ENCODE peak calls at places on chromosome 1, in seven cellular contexts. I, Z, H, R, E, G and D are unnamed samples.
A peak's percentile ranks its signal among the peaks of the same experiment; 100 is the strongest.

GRCh38 chr1:56396524-56397067 is 182.8 kb downstream of the PLPP3 start:
- DNase-seq in I (no peak), Z (no peak), H (no peak), R (no peak), E (no peak), G (no peak), D (no peak)

GRCh38 chr1:235586413-235586812 is 63.2 kb downstream of the GNG4 start:
- DNase-seq in I (no peak), Z (no peak), H (no peak), R (no peak), E (peak; percentile 74), G (no peak), D (no peak)

GRCh38 chr1:1678581-1679380 is 13.8 kb downstream of the SLC35E2B start:
- DNase-seq in I (no peak), Z (no peak), H (no peak), R (no peak), E (peak; percentile 70), G (peak; percentile 61), D (no peak)

GRCh38 chr1:26162220-26162703 is 3.4 kb downstream of the FAM110D start:
- DNase-seq in I (no peak), Z (no peak), H (no peak), R (no peak), E (no peak), G (no peak), D (no peak)

GRCh38 chr1:39639333-39640130 is at the start of gene HEYL:
- DNase-seq in I (peak; percentile 32), Z (peak; percentile 79), H (peak; percentile 68), R (peak; percentile 56), E (peak; percentile 92), G (peak; percentile 62), D (peak; percentile 85)

GRCh38 chr1:31904339-31905092 is 33.7 kb downstream of the PTP4A2 start:
- DNase-seq in I (no peak), Z (peak; percentile 48), H (no peak), R (peak; percentile 42), E (no peak), G (no peak), D (peak; percentile 39)

GRCh38 chr1:1833916-1834325 is 55.7 kb upstream of the NADK start:
- DNase-seq in I (no peak), Z (no peak), H (no peak), R (no peak), E (no peak), G (no peak), D (no peak)

GRCh38 chr1:24932284-24932683 is 2.2 kb upstream of the RUNX3 start:
- DNase-seq in I (no peak), Z (peak; percentile 50), H (no peak), R (peak; percentile 25), E (peak; percentile 74), G (peak; percentile 50), D (peak; percentile 42)

GRCh38 chr1:200916681-200917080 is 22.0 kb downstream of the INAVA start:
- DNase-seq in I (no peak), Z (no peak), H (no peak), R (no peak), E (peak; percentile 55), G (no peak), D (no peak)

GRCh38 chr1:167704767-167705166 is 17.0 kb upstream of the MPZL1 start:
- DNase-seq in I (no peak), Z (no peak), H (no peak), R (no peak), E (no peak), G (no peak), D (no peak)

GRCh38 chr1:6614019-6614952 is 755 bp downstream of the PHF13 start:
- DNase-seq in I (no peak), Z (peak; percentile 69), H (peak; percentile 85), R (peak; percentile 43), E (peak; percentile 68), G (peak; percentile 60), D (peak; percentile 63)

GRCh38 chr1:21517161-21517589 is 8.0 kb downstream of the ALPL start:
- DNase-seq in I (no peak), Z (no peak), H (no peak), R (no peak), E (no peak), G (no peak), D (no peak)

GRCh38 chr1:206898909-206899431 is 1.7 kb downstream of the IL24 start:
- DNase-seq in I (no peak), Z (no peak), H (no peak), R (no peak), E (no peak), G (no peak), D (no peak)

GRCh38 chr1:113675299-113675698 is 84.0 kb downstream of the PHTF1 start:
- DNase-seq in I (no peak), Z (no peak), H (no peak), R (peak; percentile 32), E (no peak), G (no peak), D (no peak)

GRCh38 chr1:248757784-248758195 is 2.2 kb upstream of the LYPD8 start:
- DNase-seq in I (no peak), Z (no peak), H (no peak), R (no peak), E (no peak), G (no peak), D (no peak)

GRCh38 chr1:21590116-21590905 is 78.8 kb downstream of the RAP1GAP start:
- DNase-seq in I (no peak), Z (no peak), H (no peak), R (no peak), E (no peak), G (no peak), D (no peak)

DNA sequence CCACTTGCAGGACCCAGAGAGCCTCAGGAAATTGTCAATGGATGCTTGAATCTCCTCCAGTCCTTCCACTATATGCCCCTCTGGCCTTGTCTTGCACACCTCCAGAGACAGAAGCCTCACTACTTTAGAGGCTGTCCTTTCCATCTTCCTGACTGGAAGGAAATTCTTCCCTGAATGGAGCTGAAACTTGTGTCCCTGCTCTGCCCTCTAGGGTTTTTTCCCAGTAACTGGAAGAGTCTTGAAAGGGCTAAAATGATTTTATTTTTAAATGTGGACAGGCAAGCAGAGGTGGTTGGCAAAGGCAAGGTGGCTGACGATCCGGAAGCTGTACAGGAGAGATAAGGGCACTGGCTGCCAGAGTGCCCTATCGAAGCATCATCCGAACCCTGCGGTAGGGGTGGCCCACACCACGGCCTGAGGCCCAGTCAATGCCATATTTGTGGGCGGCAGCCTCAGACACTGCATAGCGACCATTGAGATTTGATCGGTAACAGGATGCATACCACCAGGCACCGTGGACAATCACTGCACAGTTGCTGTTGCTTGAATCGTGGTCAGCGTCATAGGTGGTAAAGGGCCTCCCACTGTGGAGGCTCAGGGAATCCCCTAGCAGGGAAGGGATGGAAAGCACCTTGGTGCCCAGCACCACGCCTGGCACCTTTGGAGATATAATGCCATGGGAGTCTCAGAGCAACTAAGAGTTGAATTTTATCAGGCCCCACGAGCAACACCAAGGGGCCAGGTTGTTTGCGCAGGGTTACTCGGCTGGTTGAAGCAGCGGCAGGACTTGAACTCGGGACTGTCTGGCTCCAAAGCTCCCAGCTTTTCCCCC is 2.3 kb upstream of the MAP3K6 start:
- DNase-seq in I (no peak), Z (no peak), H (no peak), R (peak; percentile 34), E (peak; percentile 51), G (no peak), D (no peak)
- H3K27ac ChIP-seq in I (no peak overlapping the region), Z (no peak overlapping the region), H (no peak overlapping the region), R (no peak overlapping the region), E (no peak overlapping the region), G (no peak overlapping the region), D (peak overlapping the region; percentile 100)

DNA sequence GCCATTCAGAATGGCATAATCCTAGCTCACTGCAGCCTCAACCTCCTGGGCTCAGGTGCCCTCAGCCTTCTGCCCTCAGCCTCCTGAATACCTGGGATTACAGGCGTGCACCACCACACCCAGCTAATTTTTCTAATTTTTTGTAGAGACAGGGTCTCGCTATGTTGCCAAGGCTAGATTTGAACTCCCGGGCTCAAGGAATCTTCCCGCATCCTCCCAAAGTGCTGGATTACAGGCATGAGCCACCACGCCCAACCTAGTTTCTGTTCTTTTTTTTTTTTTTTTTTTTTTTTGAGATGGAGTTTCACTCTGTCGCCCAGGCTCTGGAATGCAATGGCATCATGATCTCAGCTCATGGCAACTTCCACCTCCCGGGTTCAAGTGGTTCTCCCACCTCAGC is 108.9 kb downstream of the LACTBL1 start:
- DNase-seq in I (no peak), Z (no peak), H (no peak), R (no peak), E (no peak), G (no peak), D (no peak)
- H3K4me1 ChIP-seq in I (no peaks in the 10 kb centered on the region), Z (no peaks in the 10 kb centered on the region), H (no peaks in the 10 kb centered on the region), R (peaks cover 12% of the 10 kb centered on the region), E (no peaks in the 10 kb centered on the region), G (no peaks in the 10 kb centered on the region), D (peaks cover 6% of the 10 kb centered on the region)

GRCh38 chr1:9643351-9644256 is 7.9 kb upstream of the PIK3CD start:
- DNase-seq in I (no peak), Z (no peak), H (no peak), R (no peak), E (no peak), G (peak; percentile 26), D (no peak)

GRCh38 chr1:9633493-9633892 is 18.0 kb upstream of the PIK3CD start:
- DNase-seq in I (no peak), Z (no peak), H (no peak), R (no peak), E (no peak), G (no peak), D (no peak)

GRCh38 chr1:9634582-9634981 is 16.9 kb upstream of the PIK3CD start:
- DNase-seq in I (no peak), Z (no peak), H (no peak), R (no peak), E (no peak), G (no peak), D (no peak)

GRCh38 chr1:9639190-9639589 is 12.3 kb upstream of the PIK3CD start:
- DNase-seq in I (no peak), Z (no peak), H (no peak), R (no peak), E (no peak), G (no peak), D (no peak)
- TF ChIP-seq CTCF in I (no peak), Z (no peak), H (no peak), R (no peak), E (no peak), G (no peak), D (no peak)

GRCh38 chr1:109089242-109090015 is 1.1 kb upstream of the TMEM167B start:
- DNase-seq in I (no peak), Z (peak; percentile 51), H (peak; percentile 49), R (peak; percentile 80), E (peak; percentile 93), G (no peak), D (peak; percentile 58)
- H3K27ac ChIP-seq in I (no peak overlapping the region), Z (peak overlapping the region; percentile 99), H (no peak overlapping the region), R (no peak overlapping the region), E (peak overlapping the region; percentile 82), G (no peak overlapping the region), D (peak overlapping the region; percentile 98)

GRCh38 chr1:10673305-10673704 is 123.1 kb downstream of the CASZ1 start:
- DNase-seq in I (no peak), Z (no peak), H (no peak), R (no peak), E (no peak), G (no peak), D (no peak)

GRCh38 chr1:10672376-10673050 is 123.9 kb downstream of the CASZ1 start:
- DNase-seq in I (no peak), Z (no peak), H (no peak), R (no peak), E (no peak), G (no peak), D (no peak)

GRCh38 chr1:10670190-10670589 is 126.3 kb downstream of the CASZ1 start:
- DNase-seq in I (no peak), Z (no peak), H (no peak), R (no peak), E (no peak), G (no peak), D (no peak)

GRCh38 chr1:10671090-10671489 is 125.4 kb downstream of the CASZ1 start:
- DNase-seq in I (no peak), Z (no peak), H (no peak), R (no peak), E (no peak), G (no peak), D (no peak)

GRCh38 chr1:10671551-10672375 is 124.7 kb downstream of the CASZ1 start:
- DNase-seq in I (no peak), Z (no peak), H (no peak), R (no peak), E (no peak), G (no peak), D (no peak)
- H3K4me1 ChIP-seq in I (no peaks in the 10 kb centered on the region), Z (peaks cover 36% of the 10 kb centered on the region), H (peaks cover 7% of the 10 kb centered on the region), R (peaks cover 41% of the 10 kb centered on the region), E (no peaks in the 10 kb centered on the region), G (no peaks in the 10 kb centered on the region), D (peaks cover 99% of the 10 kb centered on the region)